ENCODE peak calls at places on chromosome 14, in five cellular contexts. O is K562, W is A549, P is upper lobe of left lung, C is GM12878. N is an unnamed sample. For H3K4me1, the result is how much of the 10 kb centered on the place peaks cover.

GRCh38 chr14:66624319-66624937 is 116.5 kb downstream of the GPHN start:
- ATAC-seq in O (no peak), W (peak), P (peak), C (peak), N (no peak)

GRCh38 chr14:103450423-103450822 is 65.2 kb downstream of the MARK3 start:
- ATAC-seq in O (no peak), W (no peak), P (peak), C (no peak), N (no peak)

GRCh38 chr14:37726708-37727107 is 131.3 kb downstream of the TTC6 start:
- ATAC-seq in O (no peak), W (no peak), P (no peak), C (no peak), N (no peak)

GRCh38 chr14:67668559-67668958 is 5.9 kb downstream of the VTI1B start:
- ATAC-seq in O (no peak), W (no peak), P (no peak), C (peak), N (no peak)

GRCh38 chr14:29601559-29602109 is 326.0 kb downstream of the PRKD1 start:
- ATAC-seq in O (no peak), W (no peak), P (no peak), C (no peak), N (no peak)

GRCh38 chr14:34003691-34004090 is 52.8 kb upstream of the EGLN3 start:
- ATAC-seq in O (peak), W (no peak), P (no peak), C (peak), N (peak)

GRCh38 chr14:55603401-55603953 is 23.5 kb downstream of the KTN1 start:
- ATAC-seq in O (no peak), W (no peak), P (no peak), C (no peak), N (no peak)

GRCh38 chr14:58829594-58829993 is 191.8 kb downstream of the DACT1 start:
- ATAC-seq in O (no peak), W (peak), P (no peak), C (peak), N (no peak)

GRCh38 chr14:44775248-44775647 is 186.5 kb downstream of the KLHL28 start:
- ATAC-seq in O (no peak), W (no peak), P (no peak), C (no peak), N (no peak)

GRCh38 chr14:67428501-67429031 is 16.6 kb upstream of the PLEK2 start:
- ATAC-seq in O (peak), W (peak), P (no peak), C (no peak), N (no peak)

GRCh38 chr14:66009104-66009503 is 477.1 kb upstream of the CCDC196 start:
- ATAC-seq in O (no peak), W (peak), P (peak), C (no peak), N (no peak)

GRCh38 chr14:89680156-89680555 is 263.1 kb upstream of the FOXN3 start:
- ATAC-seq in O (no peak), W (no peak), P (no peak), C (no peak), N (no peak)

GRCh38 chr14:104116544-104117340 is 21.6 kb upstream of the KIF26A start:
- ATAC-seq in O (no peak), W (no peak), P (peak), C (no peak), N (no peak)

GRCh38 chr14:33465952-33466700 is 484.7 kb downstream of the EGLN3 start:
- ATAC-seq in O (no peak), W (no peak), P (no peak), C (no peak), N (no peak)

GRCh38 chr14:61524211-61524806 is 171.0 kb upstream of the HIF1A start:
- ATAC-seq in O (no peak), W (peak), P (peak), C (peak), N (peak)

GRCh38 chr14:61523751-61524150 is 171.6 kb upstream of the HIF1A start:
- ATAC-seq in O (no peak), W (no peak), P (no peak), C (no peak), N (no peak)

GRCh38 chr14:61519735-61520134 is 175.6 kb upstream of the HIF1A start:
- ATAC-seq in O (no peak), W (no peak), P (no peak), C (no peak), N (no peak)

GRCh38 chr14:61520546-61520945 is 174.8 kb upstream of the HIF1A start:
- ATAC-seq in O (no peak), W (no peak), P (no peak), C (no peak), N (no peak)

DNA sequence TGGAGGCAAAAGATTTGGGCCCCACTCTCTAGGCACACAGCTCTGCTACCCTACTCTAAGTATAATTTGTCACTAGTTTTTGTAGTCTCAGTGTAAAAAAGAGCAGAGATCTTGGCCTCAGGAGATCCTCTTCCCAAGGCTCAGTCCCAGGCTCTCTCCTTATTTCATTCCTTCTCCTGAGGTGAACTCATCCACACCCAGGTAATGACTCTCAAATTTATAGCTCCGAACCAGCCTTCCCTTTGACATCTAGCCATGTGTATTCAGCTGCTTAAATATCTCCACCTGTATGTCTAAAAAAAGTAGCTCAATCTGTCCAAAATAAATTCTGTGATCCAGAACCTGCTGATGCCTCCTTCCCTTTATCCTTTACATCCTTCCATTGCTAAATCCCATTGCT is 173.5 kb upstream of the HIF1A start:
- ATAC-seq in O (no peak), W (no peak), P (no peak), C (no peak), N (no peak)
- H3K4me1 ChIP-seq in O (under half), W (half or more), P (half or more), C (under half), N (under half)

DNA sequence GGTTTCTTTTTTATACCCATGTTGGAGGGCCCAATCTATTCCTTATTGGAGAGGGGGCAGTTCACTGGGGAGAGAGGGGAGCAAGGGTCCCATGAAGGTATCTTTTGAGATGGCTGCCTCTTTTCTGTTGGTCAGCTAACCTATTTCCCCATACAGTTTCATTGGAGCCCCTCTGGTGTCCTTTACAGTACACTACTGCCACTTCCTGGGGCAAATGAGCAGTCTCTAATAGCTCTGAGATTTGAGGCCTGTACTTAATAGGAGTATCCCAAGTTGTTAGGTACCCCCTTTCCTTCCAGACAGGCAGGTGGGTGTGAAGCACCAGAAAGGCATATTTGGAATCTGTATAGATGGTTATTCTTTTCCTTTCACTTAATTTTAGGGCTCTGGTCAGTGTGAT is 41.3 kb upstream of the RNU6-8 start:
- ATAC-seq in O (peak), W (peak), P (no peak), C (peak), N (no peak)
- TF ChIP-seq CTCF in O (peak), W (peak), P (no peak), C (peak), N (no peak)

GRCh38 chr14:72527591-72527990 is 366.3 kb downstream of the DPF3 start:
- ATAC-seq in O (no peak), W (no peak), P (no peak), C (no peak), N (no peak)
- TF ChIP-seq EP300 in O (no peak), W (no peak), P (no peak), C (no peak), N (no peak)

GRCh38 chr14:53570411-53571387 is 385.9 kb downstream of the BMP4 start:
- ATAC-seq in O (no peak), W (no peak), P (no peak), C (peak), N (no peak)

GRCh38 chr14:53567236-53567785 is 389.3 kb downstream of the BMP4 start:
- ATAC-seq in O (no peak), W (no peak), P (no peak), C (no peak), N (no peak)

GRCh38 chr14:53571589-53571988 is 385.0 kb downstream of the BMP4 start:
- ATAC-seq in O (no peak), W (no peak), P (no peak), C (no peak), N (no peak)

GRCh38 chr14:53569471-53569870 is 387.2 kb downstream of the BMP4 start:
- ATAC-seq in O (no peak), W (no peak), P (no peak), C (no peak), N (no peak)

DNA sequence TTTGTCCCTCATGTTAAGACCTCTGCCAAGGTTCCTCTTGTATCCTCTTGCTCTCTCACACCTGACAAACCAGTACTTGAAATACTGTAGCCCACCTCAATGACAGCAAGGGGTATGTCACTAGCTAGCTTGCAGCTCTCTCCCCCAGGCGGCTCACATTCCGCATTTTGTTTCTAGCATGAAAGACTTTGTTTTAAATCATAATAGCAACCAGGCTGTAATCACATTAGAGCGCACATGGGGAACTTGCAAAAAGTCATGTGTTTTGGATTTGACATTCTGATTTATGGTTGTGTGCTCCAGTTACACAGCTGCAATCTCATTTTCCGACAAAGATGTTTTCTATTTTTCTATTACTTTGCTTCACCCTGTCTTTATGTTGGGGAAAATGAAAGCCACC is 384.6 kb downstream of the BMP4 start:
- ATAC-seq in O (no peak), W (no peak), P (no peak), C (no peak), N (no peak)
- H3K4me1 ChIP-seq in O (under half), W (under half), P (under half), C (under half), N (under half)

GRCh38 chr14:77543240-77543551 is 44.6 kb upstream of the ISM2 start:
- ATAC-seq in O (peak), W (no peak), P (no peak), C (no peak), N (no peak)

GRCh38 chr14:77544571-77544970 is 46.0 kb upstream of the ISM2 start:
- ATAC-seq in O (no peak), W (no peak), P (no peak), C (no peak), N (no peak)

GRCh38 chr14:77549451-77549850 is 50.8 kb upstream of the ISM2 start:
- ATAC-seq in O (no peak), W (no peak), P (no peak), C (no peak), N (no peak)

GRCh38 chr14:77543637-77544334 is 45.2 kb upstream of the ISM2 start:
- ATAC-seq in O (no peak), W (no peak), P (no peak), C (no peak), N (no peak)

DNA sequence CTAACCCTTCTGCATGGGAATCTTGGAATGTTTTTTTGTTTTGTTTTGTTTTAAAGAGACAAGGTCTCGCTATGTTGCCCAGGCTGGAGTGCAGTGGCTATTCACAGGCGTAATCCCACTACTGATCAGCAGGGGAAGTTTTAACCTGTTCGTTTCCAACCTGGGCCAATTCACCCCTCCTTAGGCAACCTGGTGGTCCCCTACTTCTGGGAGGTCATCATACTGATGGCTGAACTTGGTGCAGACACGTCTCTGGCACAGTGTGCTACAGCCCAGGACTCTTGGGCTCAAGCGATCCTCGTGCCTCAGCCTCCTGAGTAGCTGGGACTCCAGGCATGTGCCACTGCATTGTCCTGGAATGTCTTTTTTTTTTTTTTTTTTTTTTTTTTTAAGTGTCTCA is 48.9 kb upstream of the ISM2 start:
- ATAC-seq in O (no peak), W (peak), P (no peak), C (no peak), N (no peak)
- TF ChIP-seq CTCF in O (no peak), W (no peak), P (no peak), C (peak), N (no peak)

GRCh38 chr14:54138024-54138353 is 181.4 kb upstream of the BMP4 start:
- ATAC-seq in O (no peak), W (no peak), P (no peak), C (no peak), N (no peak)

GRCh38 chr14:54136894-54137665 is 180.5 kb upstream of the BMP4 start:
- ATAC-seq in O (no peak), W (no peak), P (no peak), C (no peak), N (no peak)

GRCh38 chr14:54133896-54134295 is 177.3 kb upstream of the BMP4 start:
- ATAC-seq in O (no peak), W (no peak), P (no peak), C (no peak), N (no peak)

GRCh38 chr14:54138354-54139038 is 181.9 kb upstream of the BMP4 start:
- ATAC-seq in O (no peak), W (no peak), P (no peak), C (no peak), N (no peak)

DNA sequence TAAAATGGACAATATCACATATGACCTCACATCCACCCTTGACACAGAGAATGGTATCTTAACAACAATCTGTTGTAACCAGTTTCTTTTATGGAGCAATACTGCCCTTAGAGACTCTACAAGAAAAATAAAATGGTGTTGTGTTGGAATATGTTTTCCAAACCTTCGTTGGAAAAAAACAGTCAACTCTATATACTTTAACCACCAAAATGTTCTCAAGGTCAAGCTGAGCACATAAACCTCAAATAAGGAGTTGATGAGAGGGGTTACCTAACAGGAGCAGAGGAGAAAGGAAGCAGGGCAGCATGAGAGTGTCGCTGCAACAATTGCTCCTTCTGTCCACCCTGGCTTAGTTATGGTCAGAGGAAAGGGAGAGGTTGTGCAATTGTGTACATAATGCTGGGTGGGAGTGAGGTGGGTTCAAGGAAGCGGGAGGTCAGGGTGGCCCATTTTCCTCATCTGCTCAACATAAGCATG is 179.2 kb upstream of the BMP4 start:
- ATAC-seq in O (no peak), W (no peak), P (no peak), C (no peak), N (no peak)
- TF ChIP-seq EP300 in O (no peak), W (no peak), P (no peak), C (no peak), N (no peak)

GRCh38 chr14:96795443-96795842 is 1.7 kb upstream of the VRK1 start:
- ATAC-seq in O (no peak), W (no peak), P (no peak), C (no peak), N (no peak)

GRCh38 chr14:96797943-96798349 is 764 bp downstream of the VRK1 start:
- ATAC-seq in O (peak), W (peak), P (no peak), C (peak), N (no peak)

GRCh38 chr14:96799489-96800056 is 2.4 kb downstream of the VRK1 start:
- ATAC-seq in O (no peak), W (no peak), P (no peak), C (no peak), N (no peak)

GRCh38 chr14:96797188-96797942 is at the start of gene VRK1:
- ATAC-seq in O (peak), W (peak), P (peak), C (peak), N (peak)

GRCh38 chr14:96796851-96797187 is 363 bp upstream of the VRK1 start:
- ATAC-seq in O (no peak), W (peak), P (no peak), C (no peak), N (no peak)
- H3K4me1 ChIP-seq in O (under half), W (under half), P (under half), C (under half), N (under half)

N was measured in gastroesophageal sphincter.